ENCODE peak calls at places on chromosomes 5 and 9, in five cellular contexts. One of them, this sample, is unnamed. For H3K4me1, the result is how much of the 10 kb centered on the place peaks cover.

GRCh38 chr5:179184521-179185050 is 124.4 kb downstream of the ZNF354C start:
- DNase-seq in GM23338: no peak
- DNase-seq in GM23248: no peak
- DNase-seq in stomach: no peak
- DNase-seq in H9: no peak
- DNase-seq in this sample: no peak

GRCh38 chr5:1052641-1053390 is 44.2 kb downstream of the NKD2 start:
- DNase-seq in H9: no peak
- DNase-seq in stomach: no peak
- DNase-seq in GM23248: no peak
- DNase-seq in GM23338: peak
- DNase-seq in this sample: no peak

GRCh38 chr9:93185261-93186150 is 1.6 kb downstream of the WNK2 start:
- DNase-seq in GM23248: no peak
- DNase-seq in GM23338: peak
- DNase-seq in stomach: no peak
- DNase-seq in H9: no peak
- DNase-seq in this sample: no peak

GRCh38 chr5:173625261-173625660 is 8.8 kb upstream of the BOD1 start:
- DNase-seq in GM23338: no peak
- DNase-seq in GM23248: peak
- DNase-seq in stomach: no peak
- DNase-seq in H9: no peak
- DNase-seq in this sample: no peak

GRCh38 chr5:160281275-160281674 is 31.1 kb downstream of the CCNJL start:
- DNase-seq in GM23338: no peak
- DNase-seq in H9: no peak
- DNase-seq in stomach: no peak
- DNase-seq in GM23248: no peak
- DNase-seq in this sample: no peak

GRCh38 chr5:14242871-14243383 is 99.8 kb downstream of the TRIO start:
- DNase-seq in GM23248: no peak
- DNase-seq in H9: no peak
- DNase-seq in stomach: no peak
- DNase-seq in GM23338: no peak
- DNase-seq in this sample: no peak

GRCh38 chr5:54823006-54823405 is 162.4 kb downstream of the ESM1 start:
- DNase-seq in stomach: no peak
- DNase-seq in GM23338: no peak
- DNase-seq in H9: no peak
- DNase-seq in GM23248: no peak
- DNase-seq in this sample: no peak

GRCh38 chr5:170603578-170604565 is 100.1 kb downstream of the KCNIP1 start:
- DNase-seq in GM23248: peak
- DNase-seq in GM23338: peak
- DNase-seq in H9: peak
- DNase-seq in stomach: no peak
- DNase-seq in this sample: peak

GRCh38 chr9:38380872-38381534 is 11.5 kb upstream of the ALDH1B1 start:
- DNase-seq in stomach: no peak
- DNase-seq in H9: no peak
- DNase-seq in GM23248: no peak
- DNase-seq in GM23338: peak
- DNase-seq in this sample: peak

GRCh38 chr9:22055090-22055489 is 46.0 kb upstream of the CDKN2B start:
- DNase-seq in GM23248: no peak
- DNase-seq in stomach: no peak
- DNase-seq in GM23338: no peak
- DNase-seq in H9: no peak
- DNase-seq in this sample: no peak

GRCh38 chr5:68110264-68110663 is 105.3 kb upstream of the PIK3R1 start:
- DNase-seq in stomach: no peak
- DNase-seq in GM23338: no peak
- DNase-seq in GM23248: no peak
- DNase-seq in H9: no peak
- DNase-seq in this sample: no peak

GRCh38 chr5:172490739-172491461 is 36.6 kb upstream of the SH3PXD2B start:
- DNase-seq in GM23338: no peak
- DNase-seq in stomach: no peak
- DNase-seq in GM23248: no peak
- DNase-seq in H9: peak
- DNase-seq in this sample: no peak

GRCh38 chr5:558871-559503 is 34.7 kb upstream of the SLC9A3 start:
- DNase-seq in stomach: no peak
- DNase-seq in GM23248: no peak
- DNase-seq in H9: no peak
- DNase-seq in GM23338: no peak
- DNase-seq in this sample: no peak

GRCh38 chr5:143073761-143074160 is 303.6 kb downstream of the ARHGAP26 start:
- DNase-seq in stomach: no peak
- DNase-seq in GM23248: no peak
- DNase-seq in H9: no peak
- DNase-seq in GM23338: no peak
- DNase-seq in this sample: no peak

GRCh38 chr9:69600314-69601047 is 71.7 kb downstream of the APBA1 start:
- DNase-seq in stomach: no peak
- DNase-seq in GM23248: no peak
- DNase-seq in GM23338: no peak
- DNase-seq in H9: no peak
- DNase-seq in this sample: no peak

GRCh38 chr5:83927140-83927733 is 206.6 kb upstream of the HAPLN1 start:
- DNase-seq in H9: peak
- DNase-seq in GM23338: peak
- DNase-seq in stomach: peak
- DNase-seq in GM23248: peak
- DNase-seq in this sample: peak

GRCh38 chr9:134617836-134618162 is 23.8 kb upstream of the COL5A1 start:
- DNase-seq in stomach: no peak
- DNase-seq in GM23338: no peak
- DNase-seq in GM23248: no peak
- DNase-seq in H9: no peak
- DNase-seq in this sample: no peak

GRCh38 chr5:159106193-159106568 is 6.5 kb upstream of the EBF1 start:
- DNase-seq in stomach: no peak
- DNase-seq in GM23338: no peak
- DNase-seq in GM23248: no peak
- DNase-seq in H9: no peak
- DNase-seq in this sample: no peak
- H3K4me1 ChIP-seq in stomach: under half
- H3K4me1 ChIP-seq in GM23338: under half
- H3K4me1 ChIP-seq in GM23248: under half
- H3K4me1 ChIP-seq in H9: under half
- H3K4me1 ChIP-seq in this sample: under half

GRCh38 chr9:110155744-110156143 is 52.2 kb downstream of the C9orf152 start:
- DNase-seq in stomach: no peak
- DNase-seq in GM23338: no peak
- DNase-seq in H9: no peak
- DNase-seq in GM23248: no peak
- DNase-seq in this sample: no peak

GRCh38 chr9:110152704-110153374 is 55.1 kb downstream of the C9orf152 start:
- DNase-seq in H9: peak
- DNase-seq in GM23338: peak
- DNase-seq in stomach: no peak
- DNase-seq in GM23248: peak
- DNase-seq in this sample: peak

GRCh38 chr9:110156416-110156815 is 51.5 kb downstream of the C9orf152 start:
- DNase-seq in stomach: no peak
- DNase-seq in H9: no peak
- DNase-seq in GM23248: no peak
- DNase-seq in GM23338: no peak
- DNase-seq in this sample: no peak

GRCh38 chr9:110156902-110157301 is 51.1 kb downstream of the C9orf152 start:
- DNase-seq in stomach: no peak
- DNase-seq in GM23248: peak
- DNase-seq in H9: no peak
- DNase-seq in GM23338: no peak
- DNase-seq in this sample: no peak

DNA sequence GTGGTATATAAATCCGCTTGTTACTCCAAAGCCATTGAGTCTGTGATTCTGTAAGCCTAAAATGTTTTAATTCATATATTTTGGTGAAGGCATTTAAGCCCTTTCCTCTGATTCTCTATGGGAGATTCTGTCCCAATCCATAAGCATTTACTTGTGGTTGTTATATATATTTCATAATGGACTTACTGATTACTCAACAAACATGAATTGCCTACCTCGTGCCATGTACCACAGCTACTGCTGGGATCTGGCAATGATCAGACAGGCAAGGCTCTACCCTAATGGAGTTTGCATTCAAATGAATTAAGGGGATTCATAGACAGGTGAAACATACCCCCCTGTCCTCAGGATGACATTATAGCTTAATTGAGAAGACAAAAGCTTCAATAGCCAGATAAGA is 54.5 kb downstream of the C9orf152 start:
- DNase-seq in GM23338: no peak
- DNase-seq in GM23248: peak
- DNase-seq in H9: no peak
- DNase-seq in stomach: no peak
- DNase-seq in this sample: no peak
- H3K4me1 ChIP-seq in GM23338: under half
- H3K4me1 ChIP-seq in GM23248: half or more
- H3K4me1 ChIP-seq in H9: under half
- H3K4me1 ChIP-seq in stomach: half or more
- H3K4me1 ChIP-seq in this sample: under half

GRCh38 chr9:105972805-105973204 is 278.5 kb downstream of the TMEM38B start:
- DNase-seq in GM23338: no peak
- DNase-seq in H9: no peak
- DNase-seq in stomach: no peak
- DNase-seq in GM23248: no peak
- DNase-seq in this sample: no peak
- H3K4me1 ChIP-seq in GM23338: under half
- H3K4me1 ChIP-seq in H9: under half
- H3K4me1 ChIP-seq in stomach: under half
- H3K4me1 ChIP-seq in GM23248: under half
- H3K4me1 ChIP-seq in this sample: under half

GRCh38 chr5:177497297-177498012 is at the start of gene PDLIM7:
- DNase-seq in GM23248: peak
- DNase-seq in stomach: peak
- DNase-seq in GM23338: peak
- DNase-seq in H9: peak
- DNase-seq in this sample: peak
- H3K4me1 ChIP-seq in GM23248: under half
- H3K4me1 ChIP-seq in stomach: half or more
- H3K4me1 ChIP-seq in GM23338: under half
- H3K4me1 ChIP-seq in H9: under half
- H3K4me1 ChIP-seq in this sample: under half

This sample was measured in cardiac muscle cell.